ENCODE peak calls at places on chromosomes 1 and 21, in nine cellular contexts. One of them, this sample, is unnamed.

GRCh38 chr1:69737527-69738176 is 169.9 kb downstream of the LRRC7 start:
- DNase-seq in AG08395: peak
- DNase-seq in activated CD8-positive, alpha-beta memory T cell treated with anti-CD3 and anti-CD28 coated beads for 1 hour: no peak
- DNase-seq in AML-193: peak
- DNase-seq in NCI-H1105: peak
- DNase-seq in neural crest cell: peak
- DNase-seq in NCI-H345: peak
- DNase-seq in GM19239: peak
- DNase-seq in cardiac fibroblast: peak
- DNase-seq in this sample: peak

GRCh38 chr1:184298321-184299052 is 88.3 kb upstream of the C1orf21 start:
- DNase-seq in GM19239: no peak
- DNase-seq in NCI-H345: no peak
- DNase-seq in neural crest cell: no peak
- DNase-seq in NCI-H1105: no peak
- DNase-seq in AG08395: peak
- DNase-seq in AML-193: no peak
- DNase-seq in cardiac fibroblast: peak
- DNase-seq in activated CD8-positive, alpha-beta memory T cell treated with anti-CD3 and anti-CD28 coated beads for 1 hour: no peak
- DNase-seq in this sample: no peak

GRCh38 chr1:25809283-25809926 is 9.4 kb downstream of the SELENON start:
- DNase-seq in GM19239: no peak
- DNase-seq in NCI-H345: no peak
- DNase-seq in AML-193: peak
- DNase-seq in NCI-H1105: no peak
- DNase-seq in activated CD8-positive, alpha-beta memory T cell treated with anti-CD3 and anti-CD28 coated beads for 1 hour: no peak
- DNase-seq in neural crest cell: no peak
- DNase-seq in cardiac fibroblast: no peak
- DNase-seq in AG08395: no peak
- DNase-seq in this sample: no peak

GRCh38 chr21:42841156-42841915 is 38.0 kb downstream of the WDR4 start:
- DNase-seq in AML-193: no peak
- DNase-seq in GM19239: no peak
- DNase-seq in NCI-H345: no peak
- DNase-seq in cardiac fibroblast: no peak
- DNase-seq in neural crest cell: no peak
- DNase-seq in activated CD8-positive, alpha-beta memory T cell treated with anti-CD3 and anti-CD28 coated beads for 1 hour: no peak
- DNase-seq in AG08395: no peak
- DNase-seq in NCI-H1105: no peak
- DNase-seq in this sample: no peak

GRCh38 chr1:247415423-247416361 is at the start of gene NLRP3:
- DNase-seq in NCI-H345: no peak
- DNase-seq in cardiac fibroblast: peak
- DNase-seq in neural crest cell: no peak
- DNase-seq in AML-193: peak
- DNase-seq in activated CD8-positive, alpha-beta memory T cell treated with anti-CD3 and anti-CD28 coated beads for 1 hour: no peak
- DNase-seq in AG08395: no peak
- DNase-seq in GM19239: no peak
- DNase-seq in NCI-H1105: no peak
- DNase-seq in this sample: peak

GRCh38 chr1:167650266-167651160 is 20.5 kb downstream of the RCSD1 start:
- DNase-seq in AML-193: peak
- DNase-seq in activated CD8-positive, alpha-beta memory T cell treated with anti-CD3 and anti-CD28 coated beads for 1 hour: no peak
- DNase-seq in NCI-H1105: no peak
- DNase-seq in neural crest cell: no peak
- DNase-seq in GM19239: no peak
- DNase-seq in cardiac fibroblast: no peak
- DNase-seq in NCI-H345: no peak
- DNase-seq in AG08395: no peak
- DNase-seq in this sample: no peak

GRCh38 chr1:168229893-168230292 is 4.1 kb downstream of the SFT2D2 start:
- DNase-seq in neural crest cell: no peak
- DNase-seq in activated CD8-positive, alpha-beta memory T cell treated with anti-CD3 and anti-CD28 coated beads for 1 hour: no peak
- DNase-seq in AG08395: no peak
- DNase-seq in NCI-H1105: no peak
- DNase-seq in GM19239: no peak
- DNase-seq in cardiac fibroblast: no peak
- DNase-seq in NCI-H345: no peak
- DNase-seq in AML-193: no peak
- DNase-seq in this sample: no peak

GRCh38 chr1:243507001-243507671 is 251.3 kb downstream of the SDCCAG8 start:
- DNase-seq in neural crest cell: no peak
- DNase-seq in AG08395: no peak
- DNase-seq in NCI-H1105: no peak
- DNase-seq in cardiac fibroblast: no peak
- DNase-seq in activated CD8-positive, alpha-beta memory T cell treated with anti-CD3 and anti-CD28 coated beads for 1 hour: no peak
- DNase-seq in GM19239: no peak
- DNase-seq in AML-193: no peak
- DNase-seq in NCI-H345: peak
- DNase-seq in this sample: no peak

GRCh38 chr21:36753556-36753955 is 54.6 kb downstream of the SIM2 start:
- DNase-seq in GM19239: no peak
- DNase-seq in NCI-H1105: no peak
- DNase-seq in cardiac fibroblast: peak
- DNase-seq in neural crest cell: no peak
- DNase-seq in NCI-H345: no peak
- DNase-seq in AG08395: no peak
- DNase-seq in activated CD8-positive, alpha-beta memory T cell treated with anti-CD3 and anti-CD28 coated beads for 1 hour: no peak
- DNase-seq in AML-193: no peak
- DNase-seq in this sample: peak

GRCh38 chr1:110188116-110188618 is 21.9 kb upstream of the KCNC4 start:
- DNase-seq in activated CD8-positive, alpha-beta memory T cell treated with anti-CD3 and anti-CD28 coated beads for 1 hour: no peak
- DNase-seq in cardiac fibroblast: peak
- DNase-seq in GM19239: no peak
- DNase-seq in NCI-H1105: no peak
- DNase-seq in NCI-H345: no peak
- DNase-seq in neural crest cell: no peak
- DNase-seq in AG08395: peak
- DNase-seq in AML-193: no peak
- DNase-seq in this sample: no peak

GRCh38 chr1:26961826-26962225 is 1.6 kb upstream of the KDF1 start:
- DNase-seq in cardiac fibroblast: peak
- DNase-seq in AML-193: no peak
- DNase-seq in GM19239: no peak
- DNase-seq in NCI-H1105: no peak
- DNase-seq in NCI-H345: no peak
- DNase-seq in AG08395: peak
- DNase-seq in neural crest cell: no peak
- DNase-seq in activated CD8-positive, alpha-beta memory T cell treated with anti-CD3 and anti-CD28 coated beads for 1 hour: no peak
- DNase-seq in this sample: peak

GRCh38 chr21:38352536-38353219 is 95.9 kb downstream of the KCNJ15 start:
- DNase-seq in AML-193: peak
- DNase-seq in activated CD8-positive, alpha-beta memory T cell treated with anti-CD3 and anti-CD28 coated beads for 1 hour: no peak
- DNase-seq in GM19239: peak
- DNase-seq in neural crest cell: peak
- DNase-seq in cardiac fibroblast: peak
- DNase-seq in NCI-H345: no peak
- DNase-seq in NCI-H1105: peak
- DNase-seq in AG08395: peak
- DNase-seq in this sample: no peak

GRCh38 chr1:180167721-180168467 is 13.2 kb downstream of the QSOX1 start:
- DNase-seq in NCI-H1105: no peak
- DNase-seq in GM19239: no peak
- DNase-seq in AG08395: no peak
- DNase-seq in neural crest cell: no peak
- DNase-seq in AML-193: no peak
- DNase-seq in NCI-H345: no peak
- DNase-seq in cardiac fibroblast: peak
- DNase-seq in activated CD8-positive, alpha-beta memory T cell treated with anti-CD3 and anti-CD28 coated beads for 1 hour: no peak
- DNase-seq in this sample: no peak

GRCh38 chr1:201648066-201648910 is 109.4 kb downstream of the NAV1 start:
- DNase-seq in AG08395: peak
- DNase-seq in neural crest cell: peak
- DNase-seq in NCI-H345: peak
- DNase-seq in GM19239: no peak
- DNase-seq in AML-193: no peak
- DNase-seq in NCI-H1105: peak
- DNase-seq in cardiac fibroblast: peak
- DNase-seq in activated CD8-positive, alpha-beta memory T cell treated with anti-CD3 and anti-CD28 coated beads for 1 hour: no peak
- DNase-seq in this sample: no peak

GRCh38 chr1:27522148-27522859 is 32.3 kb upstream of the WASF2 start:
- DNase-seq in NCI-H345: peak
- DNase-seq in AML-193: no peak
- DNase-seq in activated CD8-positive, alpha-beta memory T cell treated with anti-CD3 and anti-CD28 coated beads for 1 hour: peak
- DNase-seq in neural crest cell: no peak
- DNase-seq in GM19239: no peak
- DNase-seq in cardiac fibroblast: no peak
- DNase-seq in NCI-H1105: peak
- DNase-seq in AG08395: no peak
- DNase-seq in this sample: no peak

GRCh38 chr1:55155522-55155921 is 59.6 kb downstream of the USP24 start:
- DNase-seq in cardiac fibroblast: peak
- DNase-seq in AG08395: no peak
- DNase-seq in AML-193: no peak
- DNase-seq in NCI-H1105: peak
- DNase-seq in NCI-H345: no peak
- DNase-seq in neural crest cell: no peak
- DNase-seq in activated CD8-positive, alpha-beta memory T cell treated with anti-CD3 and anti-CD28 coated beads for 1 hour: no peak
- DNase-seq in GM19239: no peak
- DNase-seq in this sample: no peak

GRCh38 chr1:84390231-84390630 is 8.1 kb upstream of the DNASE2B start:
- DNase-seq in activated CD8-positive, alpha-beta memory T cell treated with anti-CD3 and anti-CD28 coated beads for 1 hour: no peak
- DNase-seq in cardiac fibroblast: no peak
- DNase-seq in GM19239: no peak
- DNase-seq in NCI-H345: no peak
- DNase-seq in neural crest cell: no peak
- DNase-seq in AML-193: no peak
- DNase-seq in AG08395: no peak
- DNase-seq in NCI-H1105: no peak
- DNase-seq in this sample: no peak

GRCh38 chr1:162388083-162388594 is 6.6 kb downstream of the C1orf226 start:
- DNase-seq in AML-193: no peak
- DNase-seq in AG08395: no peak
- DNase-seq in GM19239: no peak
- DNase-seq in cardiac fibroblast: no peak
- DNase-seq in activated CD8-positive, alpha-beta memory T cell treated with anti-CD3 and anti-CD28 coated beads for 1 hour: no peak
- DNase-seq in NCI-H345: no peak
- DNase-seq in neural crest cell: no peak
- DNase-seq in NCI-H1105: no peak
- DNase-seq in this sample: no peak

GRCh38 chr1:63920154-63921117 is 146.6 kb downstream of the ROR1 start:
- DNase-seq in GM19239: no peak
- DNase-seq in activated CD8-positive, alpha-beta memory T cell treated with anti-CD3 and anti-CD28 coated beads for 1 hour: no peak
- DNase-seq in AML-193: no peak
- DNase-seq in NCI-H1105: no peak
- DNase-seq in NCI-H345: no peak
- DNase-seq in AG08395: peak
- DNase-seq in cardiac fibroblast: peak
- DNase-seq in neural crest cell: no peak
- DNase-seq in this sample: no peak

GRCh38 chr1:116453481-116453880 is 80.4 kb downstream of the ATP1A1 start:
- DNase-seq in AML-193: no peak
- DNase-seq in activated CD8-positive, alpha-beta memory T cell treated with anti-CD3 and anti-CD28 coated beads for 1 hour: no peak
- DNase-seq in AG08395: no peak
- DNase-seq in neural crest cell: no peak
- DNase-seq in GM19239: no peak
- DNase-seq in NCI-H345: no peak
- DNase-seq in NCI-H1105: no peak
- DNase-seq in cardiac fibroblast: no peak
- DNase-seq in this sample: no peak

GRCh38 chr1:211326140-211326527 is 499 bp upstream of the TRAF5 start:
- DNase-seq in NCI-H345: no peak
- DNase-seq in activated CD8-positive, alpha-beta memory T cell treated with anti-CD3 and anti-CD28 coated beads for 1 hour: no peak
- DNase-seq in GM19239: no peak
- DNase-seq in AG08395: no peak
- DNase-seq in AML-193: no peak
- DNase-seq in neural crest cell: no peak
- DNase-seq in cardiac fibroblast: no peak
- DNase-seq in NCI-H1105: no peak
- DNase-seq in this sample: no peak

This sample was measured in epithelial cell of proximal tubule.